ENCODE peak calls at places on chromosome 15, in five cellular contexts. Y is H7, C is HFFc6, G is epithelial cell of esophagus, T is naive B cell. Z is an unnamed sample.

GRCh38 chr15:63135281-63135680 is 13.6 kb downstream of the LACTB start:
- DNase-seq in C (no peak), T (no peak), G (peak; percentile 8), Y (no peak), Z (no peak)

GRCh38 chr15:49238342-49238741 is 68.3 kb downstream of the GALK2 start:
- DNase-seq in T (no peak), Y (no peak), G (no peak), C (peak; percentile 56), Z (no peak)

GRCh38 chr15:40029979-40030893 is 8.7 kb downstream of the SRP14 start:
- DNase-seq in G (peak; percentile 48), Y (peak; percentile 61), T (no peak), C (no peak), Z (no peak)

GRCh38 chr15:88622605-88622975 is 1.4 kb downstream of the AEN start:
- DNase-seq in T (peak; percentile 63), G (no peak), Y (no peak), C (no peak), Z (no peak)

GRCh38 chr15:99105516-99106341 is 849 bp downstream of the SYNM start:
- DNase-seq in G (peak; percentile 74), Y (peak; percentile 88), C (peak; percentile 30), T (no peak), Z (no peak)

GRCh38 chr15:81856627-81857026 is 189.2 kb downstream of the MEX3B start:
- DNase-seq in C (no peak), G (no peak), Y (no peak), T (no peak), Z (no peak)

GRCh38 chr15:29337156-29337959 is 67.7 kb upstream of the NSMCE3 start:
- DNase-seq in T (no peak), C (no peak), Y (no peak), G (no peak), Z (no peak)

GRCh38 chr15:33654859-33655258 is 313.4 kb upstream of the CHRM5 start:
- DNase-seq in Y (peak; percentile 46), T (no peak), G (peak; percentile 23), C (no peak), Z (no peak)

GRCh38 chr15:85633859-85634258 is 160.9 kb downstream of the KLHL25 start:
- DNase-seq in T (no peak), C (no peak), Y (no peak), G (no peak), Z (no peak)

GRCh38 chr15:51365417-51365816 is 24.0 kb downstream of the GLDN start:
- DNase-seq in C (no peak), T (no peak), Y (no peak), G (no peak), Z (no peak)

GRCh38 chr15:33330931-33331330 is 20.2 kb downstream of the RYR3 start:
- DNase-seq in C (no peak), Y (no peak), T (no peak), G (no peak), Z (no peak)

GRCh38 chr15:101045835-101046691 is 126.9 kb downstream of the LRRK1 start:
- DNase-seq in C (no peak), Y (peak; percentile 16), G (no peak), T (no peak), Z (no peak)

GRCh38 chr15:27670481-27670880 is 428.6 kb downstream of the OCA2 start:
- DNase-seq in C (no peak), G (no peak), Y (no peak), T (no peak), Z (no peak)

GRCh38 chr15:47415539-47415971 is 301.8 kb upstream of the SEMA6D start:
- DNase-seq in G (no peak), C (peak; percentile 1), Y (no peak), T (no peak), Z (no peak)

GRCh38 chr15:67140078-67140833 is 74.9 kb downstream of the SMAD3 start:
- DNase-seq in C (no peak), T (no peak), G (no peak), Y (no peak), Z (no peak)

GRCh38 chr15:71054286-71054952 is 60.9 kb upstream of the THSD4 start:
- DNase-seq in T (no peak), Y (no peak), C (no peak), G (no peak), Z (no peak)

GRCh38 chr15:49978171-49978570 is 140.9 kb downstream of the ATP8B4 start:
- DNase-seq in C (no peak), G (no peak), T (no peak), Y (no peak), Z (no peak)

GRCh38 chr15:85141601-85142185 is 160.0 kb downstream of the PDE8A start:
- DNase-seq in C (no peak), G (peak; percentile 16), T (no peak), Y (no peak), Z (no peak)

GRCh38 chr15:59892995-59893394 is 111.1 kb upstream of the FOXB1 start:
- DNase-seq in C (no peak), G (peak; percentile 61), Y (peak; percentile 36), T (no peak), Z (no peak)

GRCh38 chr15:41160639-41161315 is 44.7 kb upstream of the INO80 start:
- DNase-seq in T (no peak), G (peak; percentile 4), C (no peak), Y (no peak), Z (no peak)